ENCODE peak calls at places on chromosomes 13 and 19, in seven cellular contexts. E is H9, O is Peyer's patch, X is tibial artery, T is mammary epithelial cell, Z is heart right ventricle, Q is thoracic aorta. I is an unnamed sample.

GRCh38 chr13:61128850-61129645 is 286.6 kb downstream of the PCDH20 start:
- DNase-seq in E (no peak), T (no peak), O (no peak), Z (no peak), Q (no peak), X (no peak), I (no peak)

GRCh38 chr19:39131255-39131755 is 5.7 kb downstream of the PAK4 start:
- DNase-seq in X (no peak), E (no peak), T (no peak), Q (no peak), O (no peak), Z (peak), I (no peak)

GRCh38 chr19:7575426-7576040 is 20.1 kb upstream of the CAMSAP3 start:
- DNase-seq in T (peak), E (no peak), O (no peak), Q (no peak), X (no peak), Z (no peak), I (peak)

GRCh38 chr19:40596608-40597328 is 4.4 kb upstream of the LTBP4 start:
- DNase-seq in O (peak), X (peak), E (peak), Q (no peak), T (no peak), Z (peak), I (no peak)

GRCh38 chr19:29290853-29291252 is 77.9 kb upstream of the UQCRFS1 start:
- DNase-seq in Q (no peak), T (no peak), O (no peak), E (no peak), Z (no peak), X (no peak), I (no peak)

GRCh38 chr13:109868583-109869311 is 82.4 kb upstream of the IRS2 start:
- DNase-seq in E (no peak), T (no peak), X (no peak), O (no peak), Z (no peak), Q (no peak), I (peak)

GRCh38 chr19:28644261-28644660 is 568.7 kb downstream of the UQCRFS1 start:
- DNase-seq in T (no peak), O (no peak), Z (no peak), X (no peak), Q (no peak), E (no peak), I (no peak)

GRCh38 chr13:73938375-73939070 is 195.7 kb downstream of the KLF12 start:
- DNase-seq in X (no peak), O (no peak), E (no peak), T (peak), Z (no peak), Q (no peak), I (peak)

GRCh38 chr13:109412232-109412935 is 374.0 kb downstream of the IRS2 start:
- DNase-seq in O (peak), Q (no peak), Z (peak), X (no peak), T (no peak), E (peak), I (peak)

GRCh38 chr13:49540552-49540951 is 44.8 kb downstream of the PHF11 start:
- DNase-seq in T (no peak), Q (no peak), X (no peak), Z (no peak), E (no peak), O (no peak), I (no peak)

GRCh38 chr19:48627211-48627864 is 8.0 kb downstream of the SPHK2 start:
- DNase-seq in X (no peak), Q (no peak), T (peak), Z (no peak), O (peak), E (peak), I (no peak)

GRCh38 chr13:26050568-26051230 is 1.1 kb downstream of the SHISA2 start:
- DNase-seq in T (peak), Z (peak), O (no peak), X (no peak), E (peak), Q (no peak), I (no peak)

GRCh38 chr13:100664171-100664900 is 10.3 kb downstream of the TMTC4 start:
- DNase-seq in E (no peak), X (no peak), Z (no peak), Q (no peak), T (no peak), O (no peak), I (no peak)

GRCh38 chr13:83485101-83485500 is 397.2 kb downstream of the SLITRK1 start:
- DNase-seq in E (no peak), Z (no peak), O (no peak), X (no peak), Q (no peak), T (no peak), I (no peak)

GRCh38 chr13:93771229-93771628 is 544.6 kb downstream of the GPC6 start:
- DNase-seq in T (no peak), Q (no peak), Z (no peak), X (no peak), O (no peak), E (no peak), I (no peak)

GRCh38 chr13:33276581-33276980 is 9.0 kb downstream of the STARD13 start:
- DNase-seq in X (no peak), T (no peak), E (no peak), O (no peak), Q (no peak), Z (no peak), I (no peak)

GRCh38 chr13:44305845-44306244 is 67.8 kb upstream of the SERP2 start:
- DNase-seq in E (no peak), X (no peak), Q (no peak), Z (no peak), T (peak), O (no peak), I (no peak)

GRCh38 chr13:59879281-59879680 is 284.4 kb downstream of the DIAPH3 start:
- DNase-seq in Z (no peak), Q (no peak), O (no peak), T (no peak), X (no peak), E (no peak), I (no peak)

GRCh38 chr19:39359026-39359425 is 16.8 kb downstream of the SAMD4B start:
- DNase-seq in E (no peak), Z (no peak), O (no peak), Q (no peak), T (no peak), X (no peak), I (no peak)

GRCh38 chr13:39102981-39103490 is 64.8 kb downstream of the NHLRC3 start:
- DNase-seq in X (no peak), E (no peak), O (no peak), Z (no peak), Q (no peak), T (no peak), I (no peak)

GRCh38 chr13:107238262-107238661 is 670.3 kb upstream of the ARGLU1 start:
- DNase-seq in X (no peak), T (no peak), Z (no peak), Q (no peak), E (no peak), O (no peak), I (no peak)

GRCh38 chr13:57627663-57628062 is 3.9 kb upstream of the PCDH17 start:
- DNase-seq in X (no peak), E (no peak), Q (no peak), O (no peak), Z (no peak), T (no peak), I (no peak)
- TF ChIP-seq CTCF in X (peak), E (peak), Q (peak), O (no peak), Z (peak), T (peak), I (peak)

GRCh38 chr13:51221674-51222509 is at the start of gene FAM124A:
- DNase-seq in Q (no peak), E (no peak), O (peak), T (no peak), X (no peak), Z (peak), I (peak)
- H3K27ac ChIP-seq in Q (no peak), E (no peak), O (peak), T (no peak), X (peak), Z (peak), I (no peak)

GRCh38 chr13:78977311-78977710 is 318.4 kb upstream of the OBI1 start:
- DNase-seq in Z (no peak), O (no peak), T (no peak), X (no peak), E (no peak), Q (no peak), I (no peak)

GRCh38 chr13:78979349-78979748 is 320.4 kb upstream of the OBI1 start:
- DNase-seq in Q (no peak), Z (no peak), E (no peak), O (no peak), X (no peak), T (no peak), I (no peak)

GRCh38 chr13:78978381-78978998 is 319.5 kb upstream of the OBI1 start:
- DNase-seq in X (no peak), Q (no peak), E (no peak), T (peak), O (peak), Z (no peak), I (peak)

GRCh38 chr13:78972561-78972960 is 313.6 kb upstream of the OBI1 start:
- DNase-seq in X (no peak), T (no peak), Z (no peak), Q (no peak), E (no peak), O (no peak), I (no peak)

GRCh38 chr13:78976696-78977095 is 317.7 kb upstream of the OBI1 start:
- DNase-seq in T (no peak), Q (no peak), E (no peak), Z (no peak), X (no peak), O (no peak), I (no peak)
- TF ChIP-seq CTCF in T (no peak), Q (no peak), E (no peak), Z (no peak), X (no peak), O (no peak), I (no peak)

GRCh38 chr19:5254944-5255343 is 85.7 kb downstream of the PTPRS start:
- DNase-seq in X (no peak), T (no peak), O (no peak), Q (no peak), E (no peak), Z (no peak), I (no peak)
- H3K27ac ChIP-seq in X (no peak), T (no peak), O (no peak), Q (no peak), E (no peak), Z (no peak), I (no peak)

I was measured in RWPE1.